ENCODE peak calls at places on chromosomes 12 and 14, in eight cellular contexts. G is dorsolateral prefrontal cortex, S is RWPE1, A is foreskin fibroblast, V is lower leg skin, H is cardiac fibroblast, D is tibial artery, P is NB4. X is an unnamed sample.

GRCh38 chr12:90965204-90965603 is 10.2 kb upstream of the CCER1 start:
- DNase-seq in G (no peak), A (no peak), V (no peak), S (no peak), H (no peak), D (no peak), P (peak; percentile 16), X (no peak)

GRCh38 chr12:109277899-109278762 is 31.0 kb downstream of the FOXN4 start:
- DNase-seq in P (peak; percentile 91), D (no peak), V (peak; percentile 67), H (peak; percentile 22), S (peak; percentile 14), G (no peak), A (peak; percentile 67), X (no peak)

GRCh38 chr12:27571463-27571862 is 47.5 kb downstream of the PPFIBP1 start:
- DNase-seq in H (peak; percentile 95), G (no peak), V (no peak), S (peak; percentile 33), D (no peak), A (peak; percentile 95), P (no peak), X (no peak)

GRCh38 chr12:105910030-105910429 is 228.7 kb downstream of the NUAK1 start:
- DNase-seq in D (no peak), P (no peak), V (no peak), H (peak; percentile 29), S (no peak), G (no peak), A (no peak), X (no peak)

GRCh38 chr12:67661311-67662011 is 12.9 kb downstream of the DYRK2 start:
- DNase-seq in P (peak; percentile 79), G (no peak), V (no peak), S (no peak), H (peak; percentile 50), A (peak; percentile 87), D (no peak), X (no peak)

GRCh38 chr12:101710289-101710688 is 12.8 kb downstream of the CHPT1 start:
- DNase-seq in V (no peak), A (no peak), P (no peak), H (no peak), G (no peak), D (no peak), S (no peak), X (no peak)

GRCh38 chr14:74963705-74964271 is 8.4 kb upstream of the PGF start:
- DNase-seq in G (no peak), V (no peak), D (no peak), H (peak; percentile 71), A (peak; percentile 71), P (no peak), S (no peak), X (no peak)

GRCh38 chr12:124332900-124333299 is 38.0 kb downstream of the RFLNA start:
- DNase-seq in P (no peak), A (no peak), H (no peak), G (no peak), V (no peak), S (no peak), D (no peak), X (no peak)

GRCh38 chr14:91388551-91388975 is 29.1 kb downstream of the CCDC88C start:
- DNase-seq in V (no peak), D (no peak), A (peak; percentile 47), S (no peak), P (peak; percentile 55), H (no peak), G (no peak), X (peak; percentile 83)

GRCh38 chr12:51071663-51072062 is 11.7 kb downstream of the CSRNP2 start:
- DNase-seq in D (no peak), V (no peak), P (no peak), H (no peak), G (no peak), A (peak; percentile 22), S (no peak), X (no peak)

GRCh38 chr12:65277994-65278575 is 398 bp upstream of the MSRB3 start:
- DNase-seq in H (no peak), D (no peak), V (no peak), S (no peak), A (no peak), P (peak; percentile 19), G (no peak), X (no peak)

GRCh38 chr12:87871061-87871460 is 158.1 kb downstream of the C12orf50 start:
- DNase-seq in D (no peak), A (peak; percentile 5), H (no peak), P (no peak), V (no peak), G (no peak), S (no peak), X (no peak)

GRCh38 chr14:94048676-94049624 is 22.8 kb downstream of the OTUB2 start:
- DNase-seq in A (no peak), S (no peak), G (no peak), V (no peak), H (no peak), P (no peak), D (peak; percentile 56), X (no peak)

GRCh38 chr12:9909724-9910123 is 22.4 kb downstream of the CLEC2A start:
- DNase-seq in D (no peak), S (no peak), A (no peak), G (no peak), P (no peak), V (no peak), H (no peak), X (no peak)

GRCh38 chr14:87113286-87113685 is 879.7 kb downstream of the GALC start:
- DNase-seq in G (no peak), D (no peak), H (no peak), S (no peak), A (no peak), V (no peak), P (no peak), X (no peak)
- TF ChIP-seq CTCF in G (no peak), D (no peak), H (no peak), S (no peak), A (no peak), V (no peak), P (no peak), X (no peak)

DNA sequence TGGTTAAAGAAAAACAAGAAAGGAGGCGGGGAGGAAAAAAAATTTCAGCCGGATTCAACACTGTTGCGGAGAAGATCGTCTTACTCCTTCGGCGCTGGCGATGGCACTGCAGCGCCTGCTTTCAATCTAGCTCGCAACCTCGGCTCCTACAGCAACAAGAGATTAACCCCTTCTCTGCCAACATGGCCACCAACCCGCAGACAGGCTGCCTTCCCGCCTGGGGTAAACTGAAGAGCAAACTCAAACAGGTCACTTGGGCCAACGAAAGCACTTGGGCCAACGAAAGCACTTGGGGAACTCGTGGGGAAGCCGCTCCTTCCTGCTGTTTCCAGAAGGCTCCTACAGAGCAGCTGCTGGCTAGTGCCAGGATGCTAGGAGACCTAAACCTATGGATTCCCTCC is 73.7 kb downstream of the CIT start:
- DNase-seq in P (no peak), V (peak; percentile 16), S (no peak), A (peak; percentile 91), D (no peak), G (peak; percentile 69), H (peak; percentile 11), X (no peak)
- TF ChIP-seq CTCF in P (no peak), V (no peak), S (no peak), A (no peak), D (no peak), G (no peak), H (no peak), X (no peak)

GRCh38 chr12:56078427-56078826 is 1.5 kb upstream of the ERBB3 start:
- DNase-seq in P (no peak), S (no peak), A (no peak), D (no peak), G (no peak), V (no peak), H (no peak), X (no peak)

GRCh38 chr12:56078931-56079728 is 835 bp upstream of the ERBB3 start:
- DNase-seq in A (peak; percentile 96), P (peak; percentile 86), H (peak; percentile 88), S (peak; percentile 81), D (peak; percentile 94), V (peak; percentile 84), G (peak; percentile 81), X (peak; percentile 80)

GRCh38 chr12:56081393-56082347 is 1.7 kb downstream of the ERBB3 start:
- DNase-seq in A (no peak), D (no peak), S (no peak), G (peak; percentile 66), P (no peak), H (no peak), V (no peak), X (no peak)

GRCh38 chr12:56080556-56081138 is 682 bp downstream of the ERBB3 start:
- DNase-seq in H (no peak), S (no peak), A (no peak), G (no peak), P (no peak), D (no peak), V (no peak), X (no peak)

DNA sequence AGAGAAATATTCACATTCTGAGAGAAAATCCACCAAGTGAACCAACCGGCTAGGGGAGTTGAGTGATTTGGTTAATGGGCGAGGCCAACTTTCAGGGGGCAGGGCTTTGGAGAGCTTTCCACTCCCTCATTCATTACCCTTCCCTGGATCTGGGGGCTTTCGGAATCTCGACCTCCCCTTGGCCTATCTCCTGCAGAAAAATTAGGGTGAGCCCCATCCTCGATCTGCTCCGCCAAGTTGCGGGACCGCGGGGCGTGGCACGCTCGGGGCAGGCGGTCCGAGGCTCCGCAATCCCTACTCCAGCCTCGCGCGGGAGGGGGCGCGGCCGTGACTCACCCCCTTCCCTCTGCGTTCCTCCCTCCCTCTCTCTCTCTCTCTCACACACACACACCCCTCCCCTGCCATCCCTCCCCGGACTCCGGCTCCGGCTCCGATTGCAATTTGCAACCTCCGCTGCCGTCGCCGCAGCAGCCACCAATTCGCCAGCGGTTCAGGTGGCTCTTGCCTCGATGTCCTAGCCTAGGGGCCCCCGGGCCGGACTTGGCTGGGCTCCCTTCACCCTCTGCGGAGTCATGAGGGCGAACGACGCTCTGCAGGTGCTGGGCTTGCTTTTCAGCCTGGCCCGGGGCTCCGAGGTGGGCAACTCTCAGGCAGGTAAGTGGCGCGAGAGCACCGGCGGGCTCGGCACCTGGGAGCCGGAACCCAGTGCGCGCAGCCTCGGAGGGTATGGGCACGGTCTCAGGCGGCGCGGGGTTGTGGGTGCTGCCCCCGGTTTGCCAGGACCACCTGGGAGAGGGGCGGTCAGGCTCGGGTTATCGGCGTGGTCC is at the start of gene ERBB3:
- DNase-seq in H (peak; percentile 79), G (peak; percentile 74), A (peak; percentile 94), V (peak; percentile 77), S (peak; percentile 97), D (peak; percentile 88), P (peak; percentile 82), X (peak; percentile 79)
- TF ChIP-seq CTCF in H (peak; percentile 14), G (no peak), A (no peak), V (no peak), S (no peak), D (peak; percentile 22), P (no peak), X (no peak)

GRCh38 chr12:88996389-88996788 is 355.9 kb downstream of the DUSP6 start:
- DNase-seq in A (no peak), G (no peak), S (no peak), D (no peak), P (no peak), V (no peak), H (peak; percentile 37), X (no peak)

GRCh38 chr12:88994537-88994936 is 357.8 kb downstream of the DUSP6 start:
- DNase-seq in A (peak; percentile 43), P (no peak), G (no peak), D (no peak), H (peak; percentile 13), S (no peak), V (no peak), X (no peak)

GRCh38 chr12:88998421-88998820 is 353.9 kb downstream of the DUSP6 start:
- DNase-seq in G (no peak), A (peak; percentile 74), S (no peak), P (no peak), H (peak; percentile 53), V (no peak), D (no peak), X (no peak)

GRCh38 chr12:88993655-88994054 is 358.6 kb downstream of the DUSP6 start:
- DNase-seq in P (peak; percentile 70), V (no peak), G (no peak), A (peak; percentile 78), H (peak; percentile 85), S (peak; percentile 30), D (no peak), X (no peak)
- TF ChIP-seq CTCF in P (peak; percentile 48), V (no peak), G (peak; percentile 60), A (peak; percentile 35), H (peak; percentile 42), S (peak; percentile 51), D (peak; percentile 32), X (peak; percentile 60)